ENCODE peak calls at places on chromosomes 13 and 19, in six cellular contexts. K is mesendoderm, Y is H9, D is IMR-90, Q is neuronal stem cell, T is H1. P is an unnamed sample.
A peak's percentile ranks its signal among the peaks of the same experiment; 100 is the strongest.

GRCh38 chr19:5697022-5697889 is 7.2 kb downstream of the RPL36 start:
- DNase-seq in K (no peak), Y (peak; percentile 30), D (no peak), Q (no peak), T (no peak), P (no peak)

GRCh38 chr19:20787766-20788165 is 11.7 kb downstream of the ZNF66 start:
- DNase-seq in K (no peak), Y (no peak), D (peak; percentile 0), Q (no peak), T (no peak), P (no peak)

GRCh38 chr13:45143346-45143751 is 23.0 kb downstream of the GTF2F2 start:
- DNase-seq in K (no peak), Y (no peak), D (peak; percentile 88), Q (no peak), T (no peak), P (peak; percentile 82)

GRCh38 chr13:34065915-34066314 is 248.0 kb downstream of the RFC3 start:
- DNase-seq in K (peak; percentile 29), Y (no peak), D (no peak), Q (no peak), T (no peak), P (no peak)

GRCh38 chr19:12606796-12607195 is 3.8 kb downstream of the ZNF490 start:
- DNase-seq in K (no peak), Y (no peak), D (no peak), Q (no peak), T (no peak), P (no peak)

GRCh38 chr19:53254451-53255341 is at the start of gene ZNF677:
- DNase-seq in K (peak; percentile 92), Y (peak; percentile 93), D (peak; percentile 76), Q (peak; percentile 65), T (peak; percentile 66), P (peak; percentile 76)

GRCh38 chr13:84645196-84646071 is 763.2 kb upstream of the SLITRK1 start:
- DNase-seq in K (peak; percentile 22), Y (no peak), D (peak; percentile 71), Q (no peak), T (no peak), P (peak; percentile 35)

GRCh38 chr13:101757446-101758039 is 305.1 kb downstream of the ITGBL1 start:
- DNase-seq in K (peak; percentile 54), Y (no peak), D (peak; percentile 50), Q (no peak), T (no peak), P (peak; percentile 45)

GRCh38 chr13:26604784-26605183 is 47.3 kb downstream of the WASF3 start:
- DNase-seq in K (no peak), Y (no peak), D (no peak), Q (no peak), T (no peak), P (no peak)

GRCh38 chr19:47523473-47523872 is 8.6 kb upstream of the NAPA start:
- DNase-seq in K (no peak), Y (no peak), D (no peak), Q (no peak), T (no peak), P (peak; percentile 25)

GRCh38 chr13:21537105-21537504 is 66.9 kb downstream of the MICU2 start:
- DNase-seq in K (no peak), Y (no peak), D (peak; percentile 11), Q (no peak), T (no peak), P (peak; percentile 48)

GRCh38 chr13:107450931-107451330 is 764.4 kb downstream of the LIG4 start:
- DNase-seq in K (no peak), Y (no peak), D (peak; percentile 99), Q (no peak), T (no peak), P (peak; percentile 99)

GRCh38 chr19:10662384-10663251 is 8.5 kb downstream of the ILF3 start:
- DNase-seq in K (no peak), Y (no peak), D (peak; percentile 37), Q (no peak), T (no peak), P (no peak)

GRCh38 chr19:15417699-15418098 is 1.1 kb downstream of the AKAP8L start:
- DNase-seq in K (peak; percentile 41), Y (no peak), D (no peak), Q (no peak), T (no peak), P (no peak)

GRCh38 chr13:39767791-39768564 is 112.5 kb downstream of the COG6 start:
- DNase-seq in K (peak; percentile 33), Y (no peak), D (no peak), Q (no peak), T (no peak), P (no peak)
- H3K4me2 ChIP-seq in K (no peak overlapping the region), Y (no peak overlapping the region), D (no peak overlapping the region), Q (no peak overlapping the region), T (no peak overlapping the region), P (no peak overlapping the region)

GRCh38 chr19:791605-792360 is 5.5 kb upstream of the PTBP1 start:
- DNase-seq in K (no peak), Y (peak; percentile 31), D (no peak), Q (no peak), T (no peak), P (no peak)

GRCh38 chr19:789473-790052 is 7.7 kb upstream of the PTBP1 start:
- DNase-seq in K (peak; percentile 77), Y (peak; percentile 68), D (no peak), Q (no peak), T (no peak), P (peak; percentile 87)

GRCh38 chr19:787551-787950 is 9.7 kb upstream of the PTBP1 start:
- DNase-seq in K (no peak), Y (no peak), D (no peak), Q (no peak), T (no peak), P (no peak)

GRCh38 chr19:790971-791604 is 6.2 kb upstream of the PTBP1 start:
- DNase-seq in K (no peak), Y (no peak), D (no peak), Q (no peak), T (no peak), P (no peak)

DNA sequence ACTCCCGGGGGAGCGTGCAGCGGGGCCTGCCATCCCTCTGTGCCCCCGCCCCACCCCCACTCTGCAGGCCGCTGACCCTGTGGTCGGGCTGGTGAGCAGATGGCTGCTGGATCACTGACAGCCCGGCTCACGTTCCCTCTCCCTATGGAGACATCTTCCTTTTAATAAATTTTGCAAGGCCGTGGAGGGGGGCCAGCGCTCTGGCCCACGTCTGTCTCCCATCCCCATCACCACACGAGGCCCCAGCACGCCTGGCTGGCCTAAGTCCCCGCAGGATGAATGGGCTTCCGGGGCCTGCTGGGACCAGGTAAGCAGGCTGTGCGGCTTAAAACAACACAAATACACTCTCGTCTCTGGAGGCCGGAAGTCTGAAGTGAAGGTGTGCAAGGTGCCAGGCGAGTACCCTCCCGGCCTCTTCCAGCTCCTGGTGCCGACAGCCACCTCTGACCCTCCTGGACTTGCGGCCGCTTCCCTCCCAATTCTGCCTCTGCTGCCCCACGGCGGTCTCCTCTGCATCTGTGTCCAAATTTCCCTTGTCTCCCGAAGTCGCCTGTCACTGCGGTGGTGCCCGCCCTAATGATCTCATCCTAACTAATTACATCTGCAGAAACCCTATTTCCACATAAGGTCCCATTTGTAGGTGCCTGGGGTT is 8.3 kb upstream of the PTBP1 start:
- DNase-seq in K (peak; percentile 77), Y (peak; percentile 72), D (no peak), Q (no peak), T (peak; percentile 74), P (peak; percentile 75)
- H2BK5ac ChIP-seq in K (no peak overlapping the region), Y (no peak overlapping the region), D (no peak overlapping the region), Q (peak overlapping the region; percentile 91), T (peak overlapping the region; percentile 84), P (no peak overlapping the region)

GRCh38 chr19:29807870-29808405 is 3.9 kb upstream of the CCNE1 start:
- DNase-seq in K (no peak), Y (no peak), D (no peak), Q (no peak), T (no peak), P (no peak)

GRCh38 chr19:29810504-29810871 is 1.3 kb upstream of the CCNE1 start:
- DNase-seq in K (no peak), Y (no peak), D (peak; percentile 33), Q (no peak), T (no peak), P (peak; percentile 20)

GRCh38 chr19:29811125-29812079 is at the start of gene CCNE1:
- DNase-seq in K (peak; percentile 87), Y (peak; percentile 85), D (peak; percentile 74), Q (peak; percentile 88), T (peak; percentile 94), P (peak; percentile 85)

GRCh38 chr19:29812080-29812880 is 489 bp downstream of the CCNE1 start:
- DNase-seq in K (no peak), Y (no peak), D (no peak), Q (peak; percentile 17), T (peak; percentile 55), P (no peak)

GRCh38 chr19:29809795-29810503 is 1.8 kb upstream of the CCNE1 start:
- DNase-seq in K (no peak), Y (no peak), D (no peak), Q (no peak), T (no peak), P (no peak)
- H3K9ac ChIP-seq in K (no peak overlapping the region), Y (no peak overlapping the region), D (no peak overlapping the region), Q (no peak overlapping the region), T (no peak overlapping the region), P (no peak overlapping the region)

DNA sequence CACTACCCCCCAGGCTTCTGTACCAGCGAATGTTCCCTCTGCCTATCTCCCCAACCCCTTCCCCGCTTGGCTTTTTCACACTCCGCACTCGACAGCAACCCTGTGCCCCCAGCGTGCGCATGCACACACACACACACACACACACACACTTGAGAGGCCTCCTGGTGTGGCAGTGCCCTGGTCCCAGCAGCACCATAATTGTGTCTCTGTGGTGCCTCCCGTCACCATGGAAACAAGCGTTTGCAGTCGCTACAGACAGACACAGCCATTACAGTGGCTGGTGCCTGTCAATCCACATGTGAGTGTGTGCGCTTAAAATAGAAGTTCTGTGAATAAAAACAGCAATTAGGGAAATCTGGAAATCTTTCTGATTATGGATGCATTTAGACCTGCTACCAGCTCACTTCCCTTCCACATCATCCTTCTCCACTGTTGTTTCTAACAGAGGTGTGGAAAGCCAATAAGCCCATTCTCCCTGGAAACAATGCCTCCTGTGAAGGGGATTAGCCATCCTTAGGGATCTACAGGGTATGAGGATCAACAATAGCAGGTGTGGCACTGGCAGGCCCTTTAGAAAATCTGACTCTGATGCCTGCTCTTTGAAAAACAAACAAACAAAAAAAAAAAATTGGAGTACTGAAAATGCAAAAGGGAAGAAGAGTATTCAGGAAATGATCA is 146.3 kb downstream of the DCLK1 start:
- DNase-seq in K (peak; percentile 81), Y (peak; percentile 64), D (no peak), Q (peak; percentile 15), T (peak; percentile 59), P (no peak)
- H3K4me2 ChIP-seq in K (no peak overlapping the region), Y (no peak overlapping the region), D (no peak overlapping the region), Q (no peak overlapping the region), T (peak overlapping the region; percentile 30), P (no peak overlapping the region)

GRCh38 chr13:46171223-46171622 is 10.8 kb downstream of the LCP1 start:
- DNase-seq in K (no peak), Y (no peak), D (no peak), Q (no peak), T (no peak), P (no peak)
- H2BK5ac ChIP-seq in K (no peak overlapping the region), Y (no peak overlapping the region), D (no peak overlapping the region), Q (no peak overlapping the region), T (no peak overlapping the region), P (no peak overlapping the region)

DNA sequence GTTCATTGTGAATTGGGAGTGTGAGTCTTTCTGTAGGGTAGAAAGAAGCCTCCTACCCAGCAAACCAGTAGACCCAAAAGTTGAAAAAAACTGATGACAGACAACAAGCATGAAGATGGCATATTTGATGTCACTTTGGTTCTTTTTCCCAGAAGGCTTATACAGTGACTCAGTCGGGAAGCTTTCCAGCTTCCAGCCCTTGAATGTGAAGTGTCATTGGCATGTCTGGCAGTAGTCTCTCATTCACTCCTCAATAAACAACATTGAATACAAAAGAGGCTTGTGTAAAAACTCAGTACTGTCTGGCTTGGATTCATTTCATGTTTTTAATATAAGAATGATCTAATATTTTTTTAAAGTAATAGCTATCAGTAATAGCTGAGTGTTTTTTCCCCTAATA is 68.7 kb downstream of the IPO5 start:
- DNase-seq in K (peak; percentile 50), Y (no peak), D (peak; percentile 93), Q (no peak), T (no peak), P (peak; percentile 85)
- H3K9ac ChIP-seq in K (no peak overlapping the region), Y (no peak overlapping the region), D (no peak overlapping the region), Q (no peak overlapping the region), T (no peak overlapping the region), P (peak overlapping the region; percentile 31)